ENCODE peak calls at places on chromosomes 4 and X, in ten cellular contexts. O is GM20000; Q is effector memory CD4-positive, alpha-beta T cell; H is sciatic nerve; A is M059J; W is GM13977; I is colonic mucosa; E is NCI-H1048; K is stimulated activated CD8-positive, alpha-beta memory T cell treated with anti-CD3 and anti-CD28 coated beads, Interleukin-7, amount 100 ng/mL, for 24 hours; Y is fibroblast of mammary gland. B is an unnamed sample.

GRCh38 chr4:94532016-94532789 is 80.5 kb downstream of the PDLIM5 start:
- DNase-seq in O (no peak), Q (no peak), H (no peak), A (peak; percentile 37), W (no peak), I (peak; percentile 31), E (no peak), K (no peak), Y (peak; percentile 46), B (no peak)

GRCh38 chr4:153222790-153223417 is 18.7 kb downstream of the TRIM2 start:
- DNase-seq in O (peak; percentile 70), Q (no peak), H (peak; percentile 74), A (peak; percentile 47), W (peak; percentile 61), I (peak; percentile 46), E (no peak), K (no peak), Y (peak; percentile 31), B (no peak)

GRCh38 chr4:48254381-48255072 is 15.1 kb downstream of the TEC start:
- DNase-seq in O (no peak), Q (no peak), H (no peak), A (peak; percentile 91), W (no peak), I (no peak), E (no peak), K (no peak), Y (peak; percentile 97), B (no peak)

GRCh38 chr4:105895609-105896460 is 564 bp downstream of the NPNT start:
- DNase-seq in O (peak; percentile 60), Q (no peak), H (no peak), A (peak; percentile 7), W (peak; percentile 56), I (peak; percentile 60), E (no peak), K (no peak), Y (no peak), B (no peak)

GRCh38 chr4:94827481-94828110 is 69.8 kb downstream of the BMPR1B start:
- DNase-seq in O (no peak), Q (no peak), H (no peak), A (peak; percentile 59), W (no peak), I (no peak), E (no peak), K (no peak), Y (peak; percentile 91), B (no peak)

GRCh38 chr4:108049406-108049805 is 59.7 kb downstream of the HADH start:
- DNase-seq in O (no peak), Q (no peak), H (no peak), A (no peak), W (no peak), I (no peak), E (no peak), K (no peak), Y (no peak), B (no peak)

GRCh38 chr4:152655272-152656129 is 24.3 kb downstream of the TMEM154 start:
- DNase-seq in O (no peak), Q (no peak), H (no peak), A (no peak), W (no peak), I (no peak), E (no peak), K (no peak), Y (no peak), B (no peak)

GRCh38 chr4:41622816-41623215 is 84.9 kb downstream of the LIMCH1 start:
- DNase-seq in O (no peak), Q (no peak), H (no peak), A (no peak), W (no peak), I (no peak), E (peak; percentile 75), K (no peak), Y (no peak), B (no peak)

GRCh38 chr4:3819210-3819919 is 53.2 kb downstream of the ADRA2C start:
- DNase-seq in O (no peak), Q (no peak), H (no peak), A (no peak), W (no peak), I (no peak), E (no peak), K (no peak), Y (no peak), B (no peak)

GRCh38 chrX:23854945-23855344 is 52.8 kb downstream of the APOO start:
- DNase-seq in O (no peak), Q (no peak), H (no peak), A (no peak), W (no peak), I (no peak), E (no peak), K (no peak), Y (peak; percentile 11), B (no peak)

GRCh38 chrX:132948648-132949260 is 9.7 kb downstream of the HS6ST2 start:
- DNase-seq in O (no peak), Q (no peak), H (no peak), A (no peak), W (no peak), I (no peak), E (no peak), K (no peak), Y (no peak), B (no peak)

GRCh38 chr4:37892641-37893040 is 1.8 kb downstream of the TBC1D1 start:
- DNase-seq in O (peak; percentile 77), Q (peak; percentile 12), H (no peak), A (no peak), W (peak; percentile 74), I (no peak), E (no peak), K (no peak), Y (no peak), B (no peak)

GRCh38 chr4:184647391-184648101 is 1.7 kb downstream of the CASP3 start:
- DNase-seq in O (no peak), Q (no peak), H (no peak), A (peak; percentile 32), W (no peak), I (no peak), E (no peak), K (no peak), Y (peak; percentile 54), B (no peak)

GRCh38 chrX:19245711-19246269 is 97.9 kb upstream of the PDHA1 start:
- DNase-seq in O (no peak), Q (no peak), H (no peak), A (no peak), W (no peak), I (no peak), E (no peak), K (no peak), Y (peak; percentile 20), B (no peak)

GRCh38 chr4:98514930-98515809 is 143.2 kb downstream of the TSPAN5 start:
- DNase-seq in O (no peak), Q (no peak), H (no peak), A (no peak), W (no peak), I (no peak), E (no peak), K (no peak), Y (no peak), B (no peak)

GRCh38 chr4:24912252-24913098 is at the start of gene CCDC149:
- DNase-seq in O (peak; percentile 36), Q (no peak), H (peak; percentile 70), A (peak; percentile 67), W (peak; percentile 42), I (peak; percentile 85), E (no peak), K (no peak), Y (peak; percentile 41), B (no peak)

GRCh38 chr4:185411833-185412232 is 13.9 kb downstream of the UFSP2 start:
- DNase-seq in O (no peak), Q (no peak), H (no peak), A (no peak), W (no peak), I (no peak), E (no peak), K (no peak), Y (no peak), B (no peak)

GRCh38 chrX:142898164-142898563 is 127.6 kb upstream of the SPANXN4 start:
- DNase-seq in O (no peak), Q (no peak), H (no peak), A (no peak), W (no peak), I (no peak), E (no peak), K (no peak), Y (no peak), B (no peak)

GRCh38 chr4:24659241-24659961 is 75.0 kb upstream of the DHX15 start:
- DNase-seq in O (no peak), Q (no peak), H (no peak), A (no peak), W (no peak), I (peak; percentile 41), E (no peak), K (no peak), Y (no peak), B (no peak)

GRCh38 chrX:17768997-17769396 is 31.7 kb downstream of the SCML1 start:
- DNase-seq in O (no peak), Q (no peak), H (no peak), A (no peak), W (no peak), I (no peak), E (no peak), K (no peak), Y (no peak), B (no peak)

GRCh38 chr4:44256414-44256813 is 192.2 kb downstream of the KCTD8 start:
- DNase-seq in O (no peak), Q (no peak), H (no peak), A (no peak), W (no peak), I (no peak), E (no peak), K (no peak), Y (no peak), B (no peak)

GRCh38 chr4:177356191-177356590 is 46.5 kb downstream of the NEIL3 start:
- DNase-seq in O (no peak), Q (no peak), H (no peak), A (no peak), W (no peak), I (no peak), E (no peak), K (no peak), Y (peak; percentile 42), B (no peak)

GRCh38 chr4:117740736-117741135 is 293.6 kb upstream of the NDST3 start:
- DNase-seq in O (no peak), Q (no peak), H (no peak), A (no peak), W (no peak), I (no peak), E (no peak), K (no peak), Y (no peak), B (no peak)

GRCh38 chr4:1377606-1378261 is 28.5 kb downstream of the NKX1-1 start:
- DNase-seq in O (no peak), Q (no peak), H (peak; percentile 51), A (no peak), W (no peak), I (no peak), E (no peak), K (no peak), Y (no peak), B (no peak)

GRCh38 chr4:113026556-113026955 is 22.9 kb upstream of the ANK2 start:
- DNase-seq in O (no peak), Q (no peak), H (no peak), A (peak; percentile 2), W (no peak), I (no peak), E (no peak), K (no peak), Y (peak; percentile 52), B (no peak)

GRCh38 chrX:54447461-54447860 is 7.3 kb downstream of the TSR2 start:
- DNase-seq in O (no peak), Q (no peak), H (no peak), A (peak; percentile 15), W (no peak), I (no peak), E (no peak), K (no peak), Y (peak; percentile 11), B (no peak)

GRCh38 chr4:140856692-140857091 is 100.5 kb upstream of the TBC1D9 start:
- DNase-seq in O (no peak), Q (no peak), H (no peak), A (peak; percentile 74), W (no peak), I (no peak), E (no peak), K (no peak), Y (peak; percentile 74), B (no peak)

GRCh38 chrX:12583543-12583942 is 207.7 kb upstream of the PRPS2 start:
- DNase-seq in O (no peak), Q (no peak), H (no peak), A (no peak), W (no peak), I (no peak), E (no peak), K (no peak), Y (no peak), B (no peak)

B was measured in SK-N-MC.